ENCODE peak calls at places on chromosomes 2 and 18, in seven cellular contexts. S is left cardiac atrium; J is activated effector memory CD4-positive, alpha-beta T cell treated with Interleukin-2 at 50 U/mL for 16 hours; I is cardiac muscle cell; K is NCI-H1417; B is CD8-positive, alpha-beta memory T cell; Q is A549. U is an unnamed sample.

GRCh38 chr2:74778381-74779371 is 55.3 kb upstream of the HK2 start:
- DNase-seq in S (peak), J (no peak), I (peak), K (peak), B (no peak), Q (no peak), U (no peak)

GRCh38 chr2:236862961-236863728 is 222.5 kb upstream of the COPS8 start:
- DNase-seq in S (no peak), J (no peak), I (no peak), K (no peak), B (no peak), Q (no peak), U (no peak)

GRCh38 chr2:28355521-28356094 is 37.0 kb upstream of the FOSL2 start:
- DNase-seq in S (peak), J (no peak), I (peak), K (no peak), B (no peak), Q (no peak), U (peak)

GRCh38 chr2:3185256-3185655 is 192.4 kb downstream of the EIPR1 start:
- DNase-seq in S (no peak), J (no peak), I (no peak), K (no peak), B (no peak), Q (no peak), U (peak)

GRCh38 chr2:146632707-146633106 is 1212.1 kb upstream of the ACVR2A start:
- DNase-seq in S (no peak), J (no peak), I (no peak), K (no peak), B (no peak), Q (no peak), U (no peak)

GRCh38 chr18:9631814-9632496 is 17.6 kb upstream of the PPP4R1 start:
- DNase-seq in S (no peak), J (no peak), I (no peak), K (no peak), B (no peak), Q (peak), U (no peak)

GRCh38 chr2:58502931-58503330 is 261.8 kb upstream of the FANCL start:
- DNase-seq in S (no peak), J (no peak), I (no peak), K (no peak), B (no peak), Q (no peak), U (no peak)

GRCh38 chr2:73176881-73177644 is 25.3 kb upstream of the NOTO start:
- DNase-seq in S (peak), J (peak), I (peak), K (peak), B (peak), Q (peak), U (peak)

GRCh38 chr2:37523861-37524362 is 147.5 kb downstream of the CDC42EP3 start:
- DNase-seq in S (peak), J (no peak), I (no peak), K (no peak), B (no peak), Q (no peak), U (peak)

GRCh38 chr2:112465373-112465772 is 16.6 kb upstream of the TTL start:
- DNase-seq in S (no peak), J (no peak), I (no peak), K (no peak), B (no peak), Q (peak), U (no peak)

GRCh38 chr2:59301466-59302402 is 1060.6 kb upstream of the FANCL start:
- DNase-seq in S (peak), J (no peak), I (peak), K (peak), B (no peak), Q (peak), U (no peak)

GRCh38 chr18:66616523-66616983 is 12.7 kb upstream of the CDH19 start:
- DNase-seq in S (no peak), J (no peak), I (peak), K (no peak), B (no peak), Q (no peak), U (peak)

GRCh38 chr2:176814740-176815367 is 397.7 kb upstream of the HNRNPA3 start:
- DNase-seq in S (no peak), J (no peak), I (peak), K (no peak), B (no peak), Q (peak), U (no peak)

GRCh38 chr18:8722946-8723477 is 17.7 kb downstream of the MTCL1 start:
- DNase-seq in S (no peak), J (no peak), I (no peak), K (no peak), B (no peak), Q (no peak), U (no peak)

GRCh38 chr18:49745051-49746014 is 68.0 kb downstream of the ACAA2 start:
- DNase-seq in S (no peak), J (no peak), I (no peak), K (no peak), B (no peak), Q (no peak), U (no peak)

GRCh38 chr2:118878531-118879149 is 31.2 kb upstream of the EN1 start:
- DNase-seq in S (no peak), J (no peak), I (no peak), K (no peak), B (no peak), Q (no peak), U (no peak)

GRCh38 chr2:119748135-119748534 is 11.6 kb upstream of the PTPN4 start:
- DNase-seq in S (no peak), J (no peak), I (no peak), K (no peak), B (no peak), Q (no peak), U (no peak)

GRCh38 chr2:172985139-172985874 is 90.3 kb upstream of the MAP3K20 start:
- DNase-seq in S (peak), J (no peak), I (no peak), K (peak), B (no peak), Q (peak), U (peak)

GRCh38 chr2:150466770-150467640 is 20.5 kb downstream of the RND3 start:
- DNase-seq in S (no peak), J (no peak), I (no peak), K (no peak), B (no peak), Q (no peak), U (no peak)

GRCh38 chr2:112794131-112794733 is 9.9 kb upstream of the IL1A start:
- DNase-seq in S (peak), J (no peak), I (no peak), K (no peak), B (no peak), Q (peak), U (no peak)

GRCh38 chr2:216083464-216084279 is 2.0 kb downstream of the TMEM169 start:
- DNase-seq in S (no peak), J (no peak), I (no peak), K (peak), B (no peak), Q (no peak), U (no peak)

U was measured in aorta.